ENCODE peak calls at places on chromosomes 4 and X, in four cellular contexts. P is HepG2, S is K562, Z is GM12878. D is an unnamed sample.
A peak's percentile ranks its signal among the peaks of the same experiment; 100 is the strongest.

GRCh38 chr4:151199496-151200190 is 77.3 kb upstream of the PRSS48 start:
- DNase-seq in P (peak; percentile 47), S (no peak), Z (no peak), D (no peak)

GRCh38 chr4:56914336-56914735 is 6.6 kb downstream of the REST start:
- DNase-seq in P (no peak), S (no peak), Z (no peak), D (no peak)

GRCh38 chr4:48720459-48720858 is 59.6 kb downstream of the FRYL start:
- DNase-seq in P (no peak), S (no peak), Z (no peak), D (no peak)

GRCh38 chrX:131977619-131978018 is 45.5 kb upstream of the STK26 start:
- DNase-seq in P (no peak), S (no peak), Z (no peak), D (no peak)

GRCh38 chrX:104307341-104307740 is 52.6 kb upstream of the ESX1 start:
- DNase-seq in P (no peak), S (no peak), Z (no peak), D (no peak)

GRCh38 chr4:166816901-166817300 is 417.4 kb downstream of the SPOCK3 start:
- DNase-seq in P (no peak), S (no peak), Z (no peak), D (no peak)

GRCh38 chrX:11666180-11666579 is 460 bp upstream of the ARHGAP6 start:
- DNase-seq in P (no peak), S (no peak), Z (no peak), D (peak; percentile 47)

GRCh38 chrX:107537815-107538214 is 88.4 kb downstream of the FRMPD3 start:
- DNase-seq in P (peak; percentile 16), S (peak; percentile 63), Z (no peak), D (peak; percentile 51)

GRCh38 chr4:16869594-16870245 is 28.7 kb downstream of the LDB2 start:
- DNase-seq in P (no peak), S (no peak), Z (no peak), D (no peak)

GRCh38 chr4:107299646-107300045 is 263.5 kb upstream of the DKK2 start:
- DNase-seq in P (no peak), S (no peak), Z (no peak), D (no peak)

GRCh38 chr4:4992833-4993232 is 26.4 kb downstream of the CYTL1 start:
- DNase-seq in P (no peak), S (no peak), Z (no peak), D (no peak)

GRCh38 chrX:15737188-15737956 is 698 bp upstream of the CA5B start:
- DNase-seq in P (no peak), S (no peak), Z (no peak), D (no peak)

GRCh38 chrX:133706890-133707289 is 278.5 kb downstream of the GPC3 start:
- DNase-seq in P (no peak), S (no peak), Z (no peak), D (no peak)

GRCh38 chrX:148365233-148365632 is 135.2 kb upstream of the AFF2 start:
- DNase-seq in P (no peak), S (no peak), Z (no peak), D (no peak)

GRCh38 chrX:148363836-148364235 is 136.6 kb upstream of the AFF2 start:
- DNase-seq in P (peak; percentile 1), S (no peak), Z (no peak), D (no peak)

GRCh38 chrX:148361641-148362040 is 138.8 kb upstream of the AFF2 start:
- DNase-seq in P (no peak), S (no peak), Z (no peak), D (no peak)
- TF ChIP-seq ZNF274 in P (no peak), S (no peak), Z (no peak), D (no peak)

GRCh38 chr4:126736133-126736518 is 896.6 kb upstream of the INTU start:
- DNase-seq in P (no peak), S (no peak), Z (no peak), D (no peak)
- TF ChIP-seq CBX5 in P (no peak), S (no peak), Z (no peak), D (no peak)

GRCh38 chr4:75194180-75194579 is 261.3 kb downstream of the PARM1 start:
- DNase-seq in P (no peak), S (no peak), Z (no peak), D (no peak)

GRCh38 chr4:75195111-75195510 is 262.2 kb downstream of the PARM1 start:
- DNase-seq in P (no peak), S (peak; percentile 11), Z (no peak), D (no peak)

DNA sequence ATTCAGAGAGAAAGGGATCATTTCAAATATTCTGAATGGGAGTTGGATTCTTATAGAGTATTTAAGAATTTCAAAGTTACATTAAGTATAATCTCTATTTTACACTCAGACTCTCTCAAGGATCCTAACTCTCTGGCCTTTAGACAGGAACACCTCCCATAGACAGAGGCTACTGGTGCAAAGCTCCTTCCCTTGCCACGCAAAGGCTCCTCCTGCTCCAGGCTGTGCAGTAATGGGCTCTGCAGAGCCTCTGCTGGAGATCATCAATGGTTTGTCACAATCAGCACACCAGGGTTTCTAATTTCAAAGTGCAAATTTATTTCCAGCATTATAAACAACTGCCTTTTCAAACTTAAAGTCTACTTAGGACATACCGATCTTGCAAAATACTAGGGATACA is 257.1 kb downstream of the PARM1 start:
- DNase-seq in P (no peak), S (no peak), Z (no peak), D (no peak)
- TF ChIP-seq ZNF274 in P (no peak), S (no peak), Z (no peak), D (no peak)

DNA sequence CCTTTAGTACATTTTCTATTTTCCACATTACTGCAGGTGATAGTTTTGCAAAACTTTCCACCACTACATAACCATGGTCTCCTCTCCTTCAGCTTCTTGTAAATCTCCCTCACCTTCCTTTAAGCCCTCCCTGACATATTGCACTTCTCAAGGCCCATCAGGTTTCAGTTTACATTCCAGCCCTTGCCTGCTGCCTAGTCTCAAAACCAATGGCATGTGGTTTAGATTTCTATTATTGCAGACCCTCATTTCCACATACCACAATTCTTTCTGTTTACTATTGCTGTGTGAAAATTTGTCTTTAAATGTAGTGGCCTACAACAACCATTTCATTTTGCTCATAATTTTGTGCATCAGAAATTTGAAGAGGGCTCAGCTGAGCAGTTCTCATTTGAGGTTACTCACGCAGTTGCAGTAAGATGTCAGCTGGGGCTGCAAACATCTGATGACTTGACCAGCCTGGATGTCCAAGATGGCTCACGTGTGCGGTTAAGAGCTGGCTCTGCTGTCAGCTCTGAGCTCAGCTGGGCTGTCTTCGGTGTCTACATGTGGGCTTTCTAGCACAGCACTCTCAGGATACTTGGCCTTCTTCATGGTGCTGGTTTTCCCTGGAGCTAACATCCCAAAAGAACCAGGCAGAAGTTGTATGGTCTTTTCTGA is 29.9 kb upstream of the SOD3 start:
- DNase-seq in P (no peak), S (no peak), Z (no peak), D (no peak)
- TF ChIP-seq CBX5 in P (no peak), S (no peak), Z (no peak), D (no peak)

DNA sequence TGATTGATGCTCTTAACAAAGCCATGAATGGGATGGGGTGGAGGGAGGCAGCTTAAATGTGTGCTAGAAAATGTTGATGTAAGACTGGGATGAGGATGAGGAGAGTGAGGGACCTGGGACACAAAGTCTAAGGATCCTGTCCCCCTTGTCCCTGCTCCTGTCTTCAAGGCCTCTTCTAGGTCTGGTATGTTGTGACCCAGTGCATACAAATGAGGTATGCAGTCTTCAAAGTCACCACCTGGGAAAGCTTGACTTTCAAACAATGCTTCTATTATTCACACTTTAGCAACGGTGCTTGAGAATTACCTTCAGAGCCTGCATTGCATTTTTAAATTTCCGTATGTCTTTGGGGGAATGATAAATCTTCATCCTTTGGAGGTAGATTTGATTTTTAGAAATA is 88.4 kb upstream of the SLC34A2 start:
- DNase-seq in P (no peak), S (no peak), Z (no peak), D (no peak)
- TF ChIP-seq ZNF274 in P (no peak), S (no peak), Z (no peak), D (no peak)

DNA sequence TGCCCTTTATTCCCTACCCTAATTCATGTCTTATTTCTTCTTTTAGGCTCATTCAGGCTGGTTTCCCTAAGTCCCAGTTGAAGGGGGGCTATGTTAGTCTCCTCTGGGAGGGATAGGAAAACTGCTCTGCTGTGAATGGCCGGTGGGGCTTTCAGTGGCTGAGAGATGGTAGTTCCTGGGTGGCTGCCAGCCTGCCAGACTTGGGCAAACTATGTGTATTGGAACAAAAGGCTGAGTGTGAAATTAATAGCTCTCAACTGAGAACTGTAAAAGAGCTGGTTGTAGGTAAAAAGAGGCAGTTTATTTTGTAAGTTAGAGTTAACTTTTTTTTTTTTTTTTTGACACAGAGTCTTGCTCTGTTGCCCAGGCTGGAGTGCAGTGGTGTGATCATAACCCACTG is 28.8 kb downstream of the ARHGAP10 start:
- DNase-seq in P (no peak), S (no peak), Z (no peak), D (no peak)
- TF ChIP-seq CBX5 in P (no peak), S (no peak), Z (no peak), D (no peak)

D was measured in H1.